ENCODE peak calls at places on chromosome 11, in five cellular contexts. Q is NCI-H1436; E is body of pancreas; T is CD4-positive, CD25-positive, alpha-beta regulatory T cell; J is lower leg skin. Z is an unnamed sample.

GRCh38 chr11:31060880-31061279 is 308.7 kb downstream of the DCDC1 start:
- DNase-seq in Q (no peak), E (no peak), T (no peak), J (no peak), Z (no peak)

GRCh38 chr11:122108192-122108799 is 7.7 kb downstream of the BLID start:
- DNase-seq in Q (no peak), E (peak), T (no peak), J (no peak), Z (no peak)

GRCh38 chr11:1909524-1909923 is 10.0 kb upstream of the TNNT3 start:
- DNase-seq in Q (no peak), E (no peak), T (no peak), J (no peak), Z (no peak)

GRCh38 chr11:47552086-47552580 is 799 bp downstream of the CELF1 start:
- DNase-seq in Q (no peak), E (no peak), T (no peak), J (no peak), Z (no peak)

GRCh38 chr11:2808850-2809847 is 76.4 kb downstream of the CDKN1C start:
- DNase-seq in Q (no peak), E (no peak), T (no peak), J (peak), Z (no peak)

GRCh38 chr11:104476454-104476853 is 312.5 kb upstream of the PDGFD start:
- DNase-seq in Q (no peak), E (no peak), T (no peak), J (no peak), Z (no peak)

GRCh38 chr11:10730151-10730550 is 20.9 kb upstream of the CTR9 start:
- DNase-seq in Q (no peak), E (no peak), T (no peak), J (peak), Z (no peak)

GRCh38 chr11:23403210-23404185 is 543.2 kb upstream of the CCDC179 start:
- DNase-seq in Q (no peak), E (no peak), T (no peak), J (no peak), Z (no peak)

GRCh38 chr11:21007297-21007696 is 337.9 kb downstream of the NELL1 start:
- DNase-seq in Q (no peak), E (no peak), T (no peak), J (no peak), Z (no peak)

GRCh38 chr11:103729653-103730052 is 306.8 kb upstream of the DDI1 start:
- DNase-seq in Q (no peak), E (no peak), T (no peak), J (no peak), Z (no peak)

GRCh38 chr11:31254411-31254810 is 115.1 kb downstream of the DCDC1 start:
- DNase-seq in Q (no peak), E (no peak), T (no peak), J (no peak), Z (no peak)

GRCh38 chr11:90803781-90804180 is 580.9 kb upstream of the CHORDC1 start:
- DNase-seq in Q (no peak), E (no peak), T (no peak), J (no peak), Z (no peak)

GRCh38 chr11:11390068-11390775 is 37.2 kb upstream of the CSNK2A3 start:
- DNase-seq in Q (no peak), E (no peak), T (no peak), J (peak), Z (no peak)

GRCh38 chr11:4647795-4648194 is 4.0 kb downstream of the OR51E1 start:
- DNase-seq in Q (no peak), E (no peak), T (no peak), J (no peak), Z (no peak)

GRCh38 chr11:77036398-77036797 is 2.2 kb downstream of the B3GNT6 start:
- DNase-seq in Q (no peak), E (no peak), T (no peak), J (no peak), Z (no peak)

GRCh38 chr11:4882543-4882942 is 843 bp downstream of the OR51T1 start:
- DNase-seq in Q (no peak), E (no peak), T (no peak), J (no peak), Z (no peak)

GRCh38 chr11:26143553-26144308 is 188.2 kb upstream of the ANO3 start:
- DNase-seq in Q (no peak), E (no peak), T (no peak), J (no peak), Z (no peak)

GRCh38 chr11:3866206-3866605 is 10.7 kb downstream of the STIM1 start:
- DNase-seq in Q (no peak), E (peak), T (no peak), J (no peak), Z (no peak)

GRCh38 chr11:109972181-109972715 is 120.9 kb upstream of the ZC3H12C start:
- DNase-seq in Q (no peak), E (no peak), T (no peak), J (no peak), Z (no peak)

GRCh38 chr11:118857385-118857784 is 26.3 kb upstream of the CXCR5 start:
- DNase-seq in Q (no peak), E (no peak), T (no peak), J (no peak), Z (no peak)

GRCh38 chr11:10348650-10349280 is 43.9 kb downstream of the ADM start:
- DNase-seq in Q (no peak), E (no peak), T (no peak), J (no peak), Z (no peak)

GRCh38 chr11:102047305-102047924 is at the start of gene CFAP300:
- DNase-seq in Q (peak), E (peak), T (peak), J (peak), Z (peak)

GRCh38 chr11:59207988-59208432 is 4.7 kb downstream of the MPEG1 start:
- DNase-seq in Q (peak), E (peak), T (peak), J (no peak), Z (peak)

GRCh38 chr11:64130618-64131017 is 35.3 kb downstream of the MACROD1 start:
- DNase-seq in Q (no peak), E (peak), T (no peak), J (no peak), Z (no peak)

GRCh38 chr11:113202431-113202830 is 112.0 kb upstream of the TTC12 start:
- DNase-seq in Q (no peak), E (no peak), T (no peak), J (no peak), Z (no peak)

GRCh38 chr11:21285104-21285503 is 615.7 kb downstream of the NELL1 start:
- DNase-seq in Q (no peak), E (no peak), T (no peak), J (no peak), Z (no peak)